ENCODE peak calls at places on chromosomes 4 and X, in nine cellular contexts. D is fibroblast of pulmonary artery, E is SJSA1, Z is MV-4-11, Q is D341Med, W is NCI-H510A treated with DMSO at 0.1 percent for 48 hours, F is NCI-H446, L is breast epithelium, G is hypothalamus. B is an unnamed sample.

GRCh38 chrX:22134681-22135080 is 102.6 kb downstream of the PHEX start:
- DNase-seq in W (no peak), F (no peak), G (no peak), E (peak; percentile 63), L (no peak), D (peak; percentile 59), Z (no peak), Q (no peak), B (no peak)

GRCh38 chr4:183596056-183596757 is 62.8 kb downstream of the RWDD4 start:
- DNase-seq in W (no peak), L (no peak), Q (no peak), Z (no peak), G (no peak), D (no peak), E (no peak), F (no peak), B (no peak)

GRCh38 chrX:1400049-1400448 is 8.1 kb upstream of the SLC25A6 start:
- DNase-seq in Z (no peak), L (no peak), Q (peak; percentile 17), W (no peak), E (no peak), G (no peak), D (no peak), F (no peak), B (no peak)

GRCh38 chrX:3143043-3143799 is 102.0 kb downstream of the ARSF start:
- DNase-seq in E (no peak), L (no peak), F (no peak), Z (peak; percentile 93), W (no peak), G (no peak), Q (peak; percentile 30), D (no peak), B (no peak)

GRCh38 chrX:134148293-134148692 is 88.7 kb upstream of the CCDC160 start:
- DNase-seq in Z (no peak), Q (no peak), W (no peak), F (no peak), G (no peak), L (no peak), E (no peak), D (no peak), B (no peak)

GRCh38 chrX:41148553-41148952 is 63.3 kb downstream of the USP9X start:
- DNase-seq in L (no peak), Q (no peak), E (peak; percentile 64), W (no peak), D (peak; percentile 61), F (no peak), G (no peak), Z (no peak), B (no peak)

GRCh38 chr4:26454961-26455360 is 35.3 kb downstream of the CCKAR start:
- DNase-seq in F (no peak), Z (no peak), Q (no peak), G (no peak), D (no peak), E (no peak), W (no peak), L (no peak), B (no peak)

GRCh38 chr4:26787461-26788340 is 72.9 kb upstream of the STIM2 start:
- DNase-seq in L (peak; percentile 65), G (no peak), E (no peak), Q (peak; percentile 81), F (no peak), Z (no peak), D (peak; percentile 59), W (no peak), B (no peak)

GRCh38 chr4:157294575-157294974 is 74.0 kb downstream of the GRIA2 start:
- DNase-seq in L (no peak), W (no peak), G (no peak), D (no peak), E (no peak), Z (no peak), Q (no peak), F (no peak), B (no peak)

GRCh38 chrX:37824491-37825224 is 22.7 kb downstream of the DYNLT3 start:
- DNase-seq in Z (no peak), E (peak; percentile 11), D (no peak), F (no peak), W (no peak), Q (no peak), G (no peak), L (no peak), B (no peak)

GRCh38 chr4:101594588-101594987 is 195.9 kb upstream of the BANK1 start:
- DNase-seq in Z (no peak), L (no peak), F (no peak), Q (no peak), E (no peak), D (no peak), W (no peak), G (no peak), B (no peak)

GRCh38 chr4:152659806-152660205 is 20.0 kb downstream of the TMEM154 start:
- DNase-seq in D (no peak), Q (no peak), E (no peak), L (no peak), G (no peak), W (no peak), F (no peak), Z (peak; percentile 75), B (no peak)

GRCh38 chr4:5631352-5632042 is 76.9 kb downstream of the EVC2 start:
- DNase-seq in E (no peak), W (no peak), G (no peak), Q (no peak), D (no peak), L (no peak), F (no peak), Z (peak; percentile 36), B (no peak)

GRCh38 chr4:40427138-40427537 is 92.0 kb downstream of the CHRNA9 start:
- DNase-seq in W (no peak), Z (peak; percentile 84), G (no peak), Q (no peak), E (no peak), L (no peak), F (no peak), D (no peak), B (no peak)

GRCh38 chr4:40976343-40976742 is 226.6 kb downstream of the NSUN7 start:
- DNase-seq in D (peak; percentile 79), F (no peak), Z (no peak), Q (peak; percentile 46), L (no peak), E (peak; percentile 36), W (peak; percentile 44), G (no peak), B (peak; percentile 74)

GRCh38 chr4:165842684-165843083 is 30.4 kb upstream of the TLL1 start:
- DNase-seq in Q (no peak), G (no peak), Z (no peak), L (no peak), W (no peak), D (no peak), E (no peak), F (no peak), B (no peak)

GRCh38 chr4:121685257-121685656 is 11.5 kb downstream of the ANXA5 start:
- DNase-seq in D (peak; percentile 53), L (no peak), Q (no peak), G (no peak), Z (no peak), W (no peak), E (no peak), F (no peak), B (no peak)

GRCh38 chrX:13026877-13027652 is 17.4 kb downstream of the FAM9C start:
- DNase-seq in Z (no peak), D (no peak), G (no peak), E (no peak), Q (no peak), F (no peak), W (no peak), L (no peak), B (no peak)

GRCh38 chr4:27692098-27692679 is 831.5 kb downstream of the STIM2 start:
- DNase-seq in W (no peak), L (no peak), E (no peak), Q (peak; percentile 55), Z (peak; percentile 56), D (peak; percentile 49), F (no peak), G (no peak), B (no peak)

GRCh38 chrX:16465081-16465876 is 184.7 kb upstream of the S100G start:
- DNase-seq in Q (no peak), F (no peak), G (no peak), W (no peak), D (peak; percentile 58), L (no peak), E (no peak), Z (no peak), B (no peak)

GRCh38 chrX:25810202-25810601 is 327.9 kb upstream of the MAGEB18 start:
- DNase-seq in L (no peak), Q (no peak), D (peak; percentile 64), E (no peak), G (no peak), W (no peak), Z (no peak), F (no peak), B (no peak)